ENCODE peak calls at places on chromosomes 4 and X, in seven cellular contexts. K is activated T-cell treated with anti-CD3 and anti-CD28 coated beads, Interleukin-2, amount 50 U/mL, for 72 hours; Z is fibroblast of the conjunctiva; W is RWPE2; J is hypothalamus; Q is foreskin fibroblast; H is progenitor cell of endocrine pancreas. D is an unnamed sample.

GRCh38 chr4:110290511-110290910 is 92.1 kb upstream of the ELOVL6 start:
- DNase-seq in J (no peak), W (no peak), H (no peak), K (no peak), Z (no peak), Q (no peak), D (no peak)

GRCh38 chr4:89212666-89213381 is 94.8 kb downstream of the GPRIN3 start:
- DNase-seq in W (no peak), Q (peak), Z (no peak), H (no peak), K (no peak), J (no peak), D (no peak)

GRCh38 chr4:24973471-24974251 is 57.1 kb downstream of the LGI2 start:
- DNase-seq in Q (peak), W (no peak), H (no peak), Z (peak), K (no peak), J (no peak), D (no peak)

GRCh38 chr4:121484633-121485032 is 103.8 kb upstream of the QRFPR start:
- DNase-seq in K (peak), H (no peak), Z (peak), J (no peak), Q (peak), W (no peak), D (peak)

GRCh38 chr4:84767163-84767562 is 184.2 kb downstream of the CDS1 start:
- DNase-seq in W (no peak), H (no peak), J (no peak), K (no peak), Q (no peak), Z (no peak), D (no peak)

GRCh38 chr4:137526681-137527080 is 5.6 kb downstream of the PCDH18 start:
- DNase-seq in H (no peak), Z (no peak), K (no peak), Q (peak), J (no peak), W (no peak), D (no peak)

GRCh38 chrX:111649641-111650040 is 31.3 kb upstream of the ALG13 start:
- DNase-seq in Z (no peak), W (no peak), K (no peak), Q (no peak), H (no peak), J (no peak), D (no peak)

GRCh38 chr4:8730159-8730558 is 137.6 kb downstream of the CPZ start:
- DNase-seq in K (no peak), Q (no peak), H (no peak), W (no peak), Z (no peak), J (no peak), D (no peak)

GRCh38 chr4:186948361-186949291 is 225.0 kb upstream of the FAT1 start:
- DNase-seq in Z (no peak), H (no peak), K (no peak), J (no peak), W (no peak), Q (peak), D (no peak)

GRCh38 chr4:82415922-82416365 is 14.3 kb downstream of the HNRNPDL start:
- DNase-seq in W (no peak), K (no peak), J (no peak), Q (no peak), H (no peak), Z (no peak), D (no peak)

GRCh38 chr4:108512615-108513505 is 107.5 kb upstream of the RPL34 start:
- DNase-seq in K (peak), H (peak), Z (peak), Q (peak), J (no peak), W (peak), D (no peak)

GRCh38 chr4:93409035-93409434 is 419.5 kb upstream of the ATOH1 start:
- DNase-seq in K (no peak), Z (no peak), H (no peak), W (no peak), J (no peak), Q (no peak), D (no peak)

GRCh38 chrX:2705036-2705435 is 13.9 kb downstream of the CD99 start:
- DNase-seq in W (no peak), H (no peak), K (no peak), Z (no peak), J (no peak), Q (peak), D (no peak)

GRCh38 chr4:26420438-26420837 is 69.8 kb downstream of the CCKAR start:
- DNase-seq in J (no peak), Z (no peak), Q (no peak), K (no peak), H (no peak), W (no peak), D (no peak)

GRCh38 chr4:173761938-173762337 is 231.9 kb upstream of the HAND2 start:
- DNase-seq in Z (no peak), H (no peak), J (no peak), W (no peak), K (no peak), Q (no peak), D (no peak)

GRCh38 chr4:164748375-164748774 is 5.6 kb upstream of the SMIM31 start:
- DNase-seq in Z (peak), J (no peak), Q (peak), W (no peak), H (no peak), K (no peak), D (peak)

GRCh38 chr4:89306486-89307184 is 965 bp downstream of the GPRIN3 start:
- DNase-seq in K (no peak), H (no peak), J (no peak), Z (no peak), Q (no peak), W (no peak), D (no peak)

GRCh38 chrX:10615931-10616780 is 4.2 kb downstream of the MID1 start:
- DNase-seq in Z (no peak), K (peak), Q (peak), W (no peak), H (no peak), J (no peak), D (no peak)

D was measured in NCI-H1048.